ENCODE peak calls at places on chromosomes 7 and 10, in six cellular contexts. X, R, W, U, Y and J are unnamed samples.

GRCh38 chr7:22610871-22611757 is 111.1 kb upstream of the STEAP1B start:
- DNase-seq in X (no peak), R (no peak), W (no peak), U (no peak), Y (no peak), J (no peak)

GRCh38 chr7:47255441-47255840 is 326.5 kb downstream of the TNS3 start:
- DNase-seq in X (no peak), R (no peak), W (no peak), U (no peak), Y (no peak), J (no peak)

GRCh38 chr10:707861-708260 is 18.4 kb upstream of the DIP2C start:
- DNase-seq in X (no peak), R (no peak), W (no peak), U (no peak), Y (no peak), J (no peak)

GRCh38 chr10:3217301-3217700 is 44.7 kb upstream of the PITRM1 start:
- DNase-seq in X (no peak), R (peak; percentile 79), W (no peak), U (no peak), Y (no peak), J (peak; percentile 69)

GRCh38 chr10:90162464-90162863 is 461.1 kb downstream of the KIF20B start:
- DNase-seq in X (no peak), R (no peak), W (no peak), U (no peak), Y (no peak), J (peak; percentile 58)

GRCh38 chr7:150514748-150515222 is at the start of gene GIMAP7:
- DNase-seq in X (peak; percentile 23), R (no peak), W (no peak), U (no peak), Y (no peak), J (no peak)

GRCh38 chr7:45359781-45360180 is 202.2 kb downstream of the RAMP3 start:
- DNase-seq in X (no peak), R (no peak), W (no peak), U (no peak), Y (no peak), J (no peak)

GRCh38 chr10:5613481-5613880 is 52.9 kb downstream of the ASB13 start:
- DNase-seq in X (no peak), R (no peak), W (no peak), U (no peak), Y (no peak), J (no peak)

GRCh38 chr10:79185067-79185774 is 116.5 kb downstream of the ZMIZ1 start:
- DNase-seq in X (no peak), R (no peak), W (no peak), U (no peak), Y (no peak), J (no peak)

GRCh38 chr7:134766779-134767566 is 12.5 kb upstream of the CALD1 start:
- DNase-seq in X (peak; percentile 51), R (no peak), W (no peak), U (no peak), Y (no peak), J (no peak)

GRCh38 chr7:30877010-30877740 is 34.5 kb upstream of the AQP1 start:
- DNase-seq in X (no peak), R (no peak), W (no peak), U (no peak), Y (no peak), J (no peak)

GRCh38 chr10:3797750-3798149 is 12.7 kb upstream of the KLF6 start:
- DNase-seq in X (no peak), R (no peak), W (no peak), U (no peak), Y (no peak), J (no peak)

GRCh38 chr7:45311597-45311996 is 154.0 kb downstream of the RAMP3 start:
- DNase-seq in X (no peak), R (no peak), W (no peak), U (no peak), Y (no peak), J (no peak)

GRCh38 chr7:78125884-78126283 is 327.3 kb downstream of the PHTF2 start:
- DNase-seq in X (no peak), R (peak; percentile 29), W (no peak), U (peak; percentile 44), Y (no peak), J (no peak)

GRCh38 chr10:32077896-32078295 is 21.7 kb upstream of the KIF5B start:
- DNase-seq in X (no peak), R (no peak), W (no peak), U (no peak), Y (no peak), J (no peak)

GRCh38 chr10:71132321-71132810 is 80.0 kb upstream of the UNC5B start:
- DNase-seq in X (peak; percentile 8), R (no peak), W (no peak), U (no peak), Y (no peak), J (no peak)

GRCh38 chr7:29372351-29372931 is 177.9 kb downstream of the CHN2 start:
- DNase-seq in X (no peak), R (no peak), W (no peak), U (no peak), Y (no peak), J (no peak)

GRCh38 chr7:104536956-104537355 is 208.6 kb downstream of the LHFPL3 start:
- DNase-seq in X (no peak), R (no peak), W (no peak), U (no peak), Y (no peak), J (no peak)

GRCh38 chr7:148084138-148084537 is 506.4 kb upstream of the C7orf33 start:
- DNase-seq in X (no peak), R (peak; percentile 28), W (peak; percentile 63), U (no peak), Y (peak; percentile 82), J (peak; percentile 14)

GRCh38 chr10:26881600-26882331 is 21.0 kb upstream of the ABI1 start:
- DNase-seq in X (peak; percentile 62), R (peak; percentile 38), W (no peak), U (no peak), Y (peak; percentile 50), J (no peak)

GRCh38 chr7:101138149-101138870 is 11.4 kb downstream of the SERPINE1 start:
- DNase-seq in X (peak; percentile 80), R (peak; percentile 90), W (peak; percentile 68), U (peak; percentile 90), Y (peak; percentile 86), J (peak; percentile 87)

GRCh38 chr10:107417446-107417845 is 252.9 kb upstream of the SORCS1 start:
- DNase-seq in X (no peak), R (no peak), W (no peak), U (no peak), Y (no peak), J (no peak)

GRCh38 chr10:57507788-57508187 is 759.9 kb downstream of the IPMK start:
- DNase-seq in X (no peak), R (no peak), W (no peak), U (no peak), Y (no peak), J (no peak)

GRCh38 chr7:159023216-159023615 is 121.5 kb downstream of the VIPR2 start:
- DNase-seq in X (no peak), R (no peak), W (no peak), U (no peak), Y (no peak), J (no peak)

GRCh38 chr10:132329565-132330485 is 2.2 kb upstream of the LRRC27 start:
- DNase-seq in X (no peak), R (peak; percentile 53), W (no peak), U (no peak), Y (peak; percentile 14), J (no peak)

GRCh38 chr7:157684157-157684595 is 347.4 kb downstream of the DNAJB6 start:
- DNase-seq in X (no peak), R (no peak), W (peak; percentile 49), U (no peak), Y (no peak), J (no peak)

GRCh38 chr7:117010375-117011133 is 57.3 kb downstream of the ST7 start:
- DNase-seq in X (peak; percentile 27), R (no peak), W (no peak), U (no peak), Y (no peak), J (no peak)

GRCh38 chr10:75231672-75232581 is 3.8 kb downstream of the COMTD1 start:
- DNase-seq in X (no peak), R (no peak), W (no peak), U (no peak), Y (no peak), J (no peak)

GRCh38 chr7:44632196-44632595 is 25.8 kb downstream of the OGDH start:
- DNase-seq in X (no peak), R (no peak), W (no peak), U (no peak), Y (no peak), J (no peak)

GRCh38 chr7:135236727-135237126 is 3.1 kb downstream of the STRA8 start:
- DNase-seq in X (peak; percentile 64), R (no peak), W (no peak), U (no peak), Y (no peak), J (no peak)

GRCh38 chr10:59633063-59633462 is 76.6 kb downstream of the SLC16A9 start:
- DNase-seq in X (no peak), R (no peak), W (no peak), U (no peak), Y (no peak), J (no peak)